ENCODE peak calls at places on chromosomes 2 and 18, in six cellular contexts. W, B, J, S, F and T are unnamed samples.
A peak's percentile ranks its signal among the peaks of the same experiment; 100 is the strongest.

GRCh38 chr2:104818249-104818648 is 35.7 kb upstream of the POU3F3 start:
- DNase-seq in J (no peak), B (no peak), S (no peak), W (no peak), F (no peak), T (no peak)

GRCh38 chr18:75247041-75247551 is 36.5 kb downstream of the TSHZ1 start:
- DNase-seq in J (no peak), B (no peak), S (no peak), W (no peak), F (no peak), T (no peak)

GRCh38 chr2:111048856-111049551 is 71.7 kb upstream of the BCL2L11 start:
- DNase-seq in W (no peak), F (no peak), S (no peak), B (no peak), J (no peak), T (peak; percentile 51)

GRCh38 chr18:42484648-42485047 is 529.6 kb downstream of the PIK3C3 start:
- DNase-seq in W (no peak), B (no peak), F (no peak), S (no peak), J (no peak), T (no peak)

GRCh38 chr18:13612111-13612997 is 114.0 kb downstream of the FAM210A start:
- DNase-seq in J (no peak), F (peak; percentile 64), S (peak; percentile 94), W (no peak), B (no peak), T (peak; percentile 96)

GRCh38 chr2:20450201-20451108 is 3.6 kb downstream of the RHOB start:
- DNase-seq in B (no peak), S (no peak), F (peak; percentile 87), J (no peak), W (peak; percentile 89), T (no peak)

GRCh38 chr2:166351319-166351718 is 24.4 kb downstream of the SCN9A start:
- DNase-seq in B (no peak), S (no peak), W (no peak), F (no peak), J (no peak), T (no peak)

GRCh38 chr2:171210864-171211431 is 50.3 kb upstream of the TLK1 start:
- DNase-seq in F (no peak), B (no peak), S (peak; percentile 58), J (no peak), W (no peak), T (peak; percentile 80)

GRCh38 chr18:3453540-3454364 is 3.8 kb downstream of the TGIF1 start:
- DNase-seq in J (peak; percentile 58), S (no peak), B (peak; percentile 89), F (peak; percentile 83), W (peak; percentile 87), T (peak; percentile 45)

GRCh38 chr18:35050004-35050623 is 8.9 kb downstream of the MAPRE2 start:
- DNase-seq in W (no peak), J (no peak), F (no peak), B (no peak), S (no peak), T (no peak)

GRCh38 chr2:232331071-232331470 is 47.5 kb upstream of the ALPP start:
- DNase-seq in F (no peak), J (no peak), B (no peak), W (no peak), S (no peak), T (no peak)

GRCh38 chr18:5895300-5895885 is at the start of gene TMEM200C:
- DNase-seq in B (peak; percentile 63), W (no peak), J (no peak), F (no peak), S (no peak), T (no peak)

GRCh38 chr2:159722580-159722979 is 10.3 kb downstream of the MARCHF7 start:
- DNase-seq in S (no peak), W (no peak), J (no peak), B (no peak), F (no peak), T (no peak)

GRCh38 chr2:125746321-125746983 is 909.5 kb upstream of the GYPC start:
- DNase-seq in S (no peak), B (no peak), J (no peak), W (no peak), F (no peak), T (no peak)

GRCh38 chr2:176562359-176563043 is 293.3 kb downstream of the MTX2 start:
- DNase-seq in W (no peak), S (no peak), J (no peak), F (no peak), B (peak; percentile 48), T (no peak)

GRCh38 chr2:182666674-182667320 is 49.3 kb upstream of the DNAJC10 start:
- DNase-seq in J (peak; percentile 49), S (no peak), W (no peak), B (no peak), F (no peak), T (peak; percentile 52)

GRCh38 chr2:180463608-180464007 is 456.5 kb upstream of the CWC22 start:
- DNase-seq in W (no peak), J (no peak), B (no peak), S (no peak), F (no peak), T (no peak)

GRCh38 chr2:218975060-218975777 is 9.8 kb downstream of the FEV start:
- DNase-seq in S (no peak), F (no peak), J (no peak), W (no peak), B (no peak), T (no peak)

GRCh38 chr2:217387776-217388381 is 528.0 kb upstream of the TNP1 start:
- DNase-seq in J (no peak), S (no peak), W (peak; percentile 67), B (no peak), F (no peak), T (no peak)

GRCh38 chr2:158990397-158991209 is 22.2 kb downstream of the TANC1 start:
- DNase-seq in B (no peak), W (no peak), F (no peak), J (no peak), S (no peak), T (no peak)

GRCh38 chr2:152354069-152354755 is 19.2 kb downstream of the FMNL2 start:
- DNase-seq in F (no peak), B (no peak), J (no peak), W (no peak), S (no peak), T (no peak)
- H3K27ac ChIP-seq in F (peak overlapping the region; percentile 42), B (no peak overlapping the region), J (no peak overlapping the region), W (no peak overlapping the region), S (no peak overlapping the region), T (no peak overlapping the region)

GRCh38 chr2:101960903-101961286 is 30.9 kb upstream of the IL1R2 start:
- DNase-seq in F (no peak), J (no peak), W (no peak), S (no peak), B (no peak), T (no peak)

GRCh38 chr2:101958071-101958470 is 33.7 kb upstream of the IL1R2 start:
- DNase-seq in J (no peak), B (no peak), S (no peak), W (no peak), F (no peak), T (no peak)

GRCh38 chr2:101963198-101963597 is 28.6 kb upstream of the IL1R2 start:
- DNase-seq in W (no peak), S (no peak), F (no peak), B (no peak), J (no peak), T (no peak)

GRCh38 chr2:101961287-101962242 is 30.2 kb upstream of the IL1R2 start:
- DNase-seq in J (no peak), F (peak; percentile 93), S (no peak), W (peak; percentile 87), B (no peak), T (no peak)

DNA sequence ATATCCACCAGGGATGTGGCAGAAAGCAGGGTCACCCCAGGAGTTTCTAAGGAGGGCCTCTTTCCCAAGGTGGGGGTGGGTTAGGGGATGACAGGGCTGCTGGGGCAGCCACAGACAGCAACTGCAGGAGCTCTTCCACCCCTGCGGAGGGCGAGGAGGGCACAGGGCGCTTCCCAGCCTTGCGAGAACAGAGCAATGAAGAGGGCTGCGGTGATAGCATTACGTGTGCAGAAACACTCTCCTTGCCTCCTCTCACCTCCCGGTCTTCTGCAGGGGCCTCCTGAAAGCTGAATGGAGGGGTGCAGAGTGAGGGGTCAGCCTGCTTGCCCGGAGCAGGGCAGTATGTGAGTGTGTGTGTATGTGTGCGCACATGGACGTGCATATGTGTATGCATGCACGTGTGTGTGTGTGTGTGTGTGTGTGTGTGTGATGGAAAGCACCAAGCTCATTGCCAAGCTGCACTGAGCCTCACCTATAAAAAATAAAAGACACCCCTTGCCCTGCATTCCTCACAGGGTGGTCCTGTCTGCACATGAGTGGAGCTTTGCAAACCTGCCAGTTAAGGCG is 29.4 kb upstream of the IL1R2 start:
- DNase-seq in W (no peak), J (no peak), S (no peak), B (no peak), F (no peak), T (no peak)
- H3K4me3 ChIP-seq in W (peak overlapping the region; percentile 5), J (no peak overlapping the region), S (no peak overlapping the region), B (no peak overlapping the region), F (no peak overlapping the region), T (no peak overlapping the region)

GRCh38 chr2:236988216-236988615 is 97.5 kb upstream of the COPS8 start:
- DNase-seq in F (peak; percentile 58), B (no peak), J (no peak), W (no peak), S (no peak), T (no peak)
- H3K27ac ChIP-seq in F (peak overlapping the region; percentile 52), B (no peak overlapping the region), J (no peak overlapping the region), W (peak overlapping the region; percentile 87), S (no peak overlapping the region), T (no peak overlapping the region)

GRCh38 chr2:45497355-45497754 is 113.7 kb downstream of the SRBD1 start:
- DNase-seq in B (no peak), W (no peak), S (peak; percentile 19), F (no peak), J (peak; percentile 4), T (peak; percentile 10)

GRCh38 chr2:45494275-45494977 is 116.6 kb downstream of the SRBD1 start:
- DNase-seq in W (no peak), S (peak; percentile 21), J (peak; percentile 64), B (no peak), F (no peak), T (peak; percentile 88)

GRCh38 chr2:45494978-45495293 is 116.1 kb downstream of the SRBD1 start:
- DNase-seq in B (no peak), S (no peak), W (no peak), F (no peak), J (no peak), T (no peak)

GRCh38 chr2:45496869-45497268 is 114.2 kb downstream of the SRBD1 start:
- DNase-seq in S (no peak), J (no peak), F (no peak), B (no peak), W (no peak), T (no peak)

DNA sequence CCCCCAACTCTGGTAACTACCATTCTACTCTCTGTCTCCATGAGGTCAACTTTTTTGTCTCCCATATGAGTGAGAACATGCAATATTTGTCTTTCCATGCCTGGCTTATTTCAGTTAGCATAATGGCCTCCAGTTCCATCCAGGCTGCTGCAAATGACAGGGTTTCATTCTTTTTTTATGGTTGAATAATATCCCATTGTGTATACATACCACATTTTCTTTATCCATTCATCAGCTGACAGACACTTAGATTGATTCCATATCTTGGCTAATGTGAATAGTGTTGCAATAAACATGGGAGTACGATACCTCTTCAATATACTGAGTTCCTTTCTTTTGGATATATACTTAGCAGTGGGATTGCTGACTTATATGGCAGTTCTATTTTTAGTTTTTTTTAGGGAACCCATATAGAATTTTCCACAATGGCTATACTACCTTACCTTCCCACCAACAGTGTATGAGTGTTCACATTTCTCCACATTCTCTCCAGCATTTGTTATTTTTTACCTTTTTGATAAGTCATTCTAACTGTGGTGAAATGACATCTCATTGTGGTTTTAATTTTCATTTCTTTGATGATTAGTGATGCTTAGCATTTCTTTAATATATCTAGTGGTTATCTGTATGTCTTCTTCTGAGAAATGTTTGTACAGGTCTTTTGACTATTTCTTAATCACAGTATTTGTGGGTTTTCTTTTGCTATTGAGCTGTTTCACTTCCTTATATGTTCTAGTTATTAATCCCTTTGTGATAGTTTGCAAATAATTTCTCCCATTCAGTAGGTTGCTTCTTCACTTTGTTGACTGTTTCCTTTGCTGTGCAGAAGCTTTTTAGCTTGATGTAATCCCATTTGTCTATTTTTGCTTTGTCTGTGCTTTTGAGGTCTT is 112.2 kb downstream of the SRBD1 start:
- DNase-seq in J (no peak), B (no peak), W (no peak), F (no peak), S (no peak), T (no peak)
- H3K4me3 ChIP-seq in J (no peak overlapping the region), B (no peak overlapping the region), W (no peak overlapping the region), F (no peak overlapping the region), S (no peak overlapping the region), T (no peak overlapping the region)